ENCODE peak calls at places on chromosomes 3 and 15, in eight cellular contexts. X is aorta; O is HAP-1; N is foreskin fibroblast; S is fibroblast of pulmonary artery; U is H7; I is CD8-positive, alpha-beta memory T cell; Q is right lobe of liver. C is an unnamed sample.

GRCh38 chr3:72238341-72238740 is 453.4 kb upstream of the PROK2 start:
- DNase-seq in X (no peak), O (no peak), N (peak), S (no peak), U (no peak), I (no peak), Q (no peak), C (no peak)

GRCh38 chr15:79311901-79312553 is 1.1 kb downstream of the TMED3 start:
- DNase-seq in X (no peak), O (peak), N (no peak), S (no peak), U (no peak), I (no peak), Q (no peak), C (no peak)

GRCh38 chr3:15345608-15346137 is 13.3 kb upstream of the SH3BP5 start:
- DNase-seq in X (no peak), O (no peak), N (no peak), S (no peak), U (no peak), I (no peak), Q (no peak), C (no peak)

GRCh38 chr3:21484323-21485154 is 266.5 kb downstream of the ZNF385D start:
- DNase-seq in X (peak), O (peak), N (peak), S (peak), U (peak), I (no peak), Q (peak), C (peak)

GRCh38 chr3:141686477-141687280 is 51.4 kb upstream of the RNF7 start:
- DNase-seq in X (peak), O (no peak), N (peak), S (peak), U (no peak), I (peak), Q (peak), C (peak)

GRCh38 chr3:109369510-109369909 is 32.2 kb upstream of the DPPA4 start:
- DNase-seq in X (no peak), O (peak), N (no peak), S (peak), U (peak), I (no peak), Q (peak), C (no peak)

GRCh38 chr15:72858205-72858604 is 74.6 kb upstream of the ADPGK start:
- DNase-seq in X (no peak), O (no peak), N (no peak), S (no peak), U (no peak), I (no peak), Q (no peak), C (no peak)

GRCh38 chr15:55588070-55588817 is at the start of gene PYGO1:
- DNase-seq in X (peak), O (peak), N (peak), S (peak), U (peak), I (peak), Q (no peak), C (peak)

GRCh38 chr15:73873889-73874511 is 636 bp downstream of the TBC1D21 start:
- DNase-seq in X (no peak), O (peak), N (peak), S (peak), U (no peak), I (peak), Q (peak), C (peak)

GRCh38 chr3:143000525-143000924 is 845 bp upstream of the U2SURP start:
- DNase-seq in X (no peak), O (no peak), N (peak), S (peak), U (no peak), I (no peak), Q (no peak), C (peak)

GRCh38 chr3:129593595-129594339 is 12.7 kb downstream of the PLXND1 start:
- DNase-seq in X (peak), O (no peak), N (peak), S (no peak), U (peak), I (peak), Q (no peak), C (no peak)

GRCh38 chr3:17505856-17506255 is 236.6 kb downstream of the TBC1D5 start:
- DNase-seq in X (no peak), O (no peak), N (peak), S (peak), U (no peak), I (no peak), Q (no peak), C (no peak)

GRCh38 chr3:148332509-148332908 is 365.2 kb upstream of the AGTR1 start:
- DNase-seq in X (no peak), O (no peak), N (no peak), S (no peak), U (no peak), I (no peak), Q (no peak), C (no peak)

GRCh38 chr3:11845661-11846060 is 1.0 kb downstream of the TAMM41 start:
- DNase-seq in X (no peak), O (no peak), N (no peak), S (no peak), U (no peak), I (no peak), Q (no peak), C (peak)

GRCh38 chr3:128800241-128801187 is 74.5 kb downstream of the RAB7A start:
- DNase-seq in X (no peak), O (no peak), N (no peak), S (no peak), U (no peak), I (no peak), Q (no peak), C (no peak)

GRCh38 chr3:13234155-13234505 is 160.9 kb upstream of the IQSEC1 start:
- DNase-seq in X (no peak), O (no peak), N (no peak), S (no peak), U (peak), I (peak), Q (no peak), C (no peak)

GRCh38 chr3:104629038-104629437 is 737.7 kb upstream of the ALCAM start:
- DNase-seq in X (no peak), O (no peak), N (peak), S (peak), U (no peak), I (no peak), Q (no peak), C (no peak)

GRCh38 chr3:111324645-111325044 is 217.4 kb upstream of the CD96 start:
- DNase-seq in X (no peak), O (no peak), N (no peak), S (no peak), U (no peak), I (no peak), Q (no peak), C (no peak)

GRCh38 chr15:63190993-63191392 is 1.6 kb downstream of the RAB8B start:
- DNase-seq in X (no peak), O (no peak), N (no peak), S (no peak), U (no peak), I (no peak), Q (no peak), C (no peak)
- H3K4me3 ChIP-seq in X (peak), O (no peak), N (peak), S (peak), U (no peak), I (peak), Q (no peak), C (peak)

DNA sequence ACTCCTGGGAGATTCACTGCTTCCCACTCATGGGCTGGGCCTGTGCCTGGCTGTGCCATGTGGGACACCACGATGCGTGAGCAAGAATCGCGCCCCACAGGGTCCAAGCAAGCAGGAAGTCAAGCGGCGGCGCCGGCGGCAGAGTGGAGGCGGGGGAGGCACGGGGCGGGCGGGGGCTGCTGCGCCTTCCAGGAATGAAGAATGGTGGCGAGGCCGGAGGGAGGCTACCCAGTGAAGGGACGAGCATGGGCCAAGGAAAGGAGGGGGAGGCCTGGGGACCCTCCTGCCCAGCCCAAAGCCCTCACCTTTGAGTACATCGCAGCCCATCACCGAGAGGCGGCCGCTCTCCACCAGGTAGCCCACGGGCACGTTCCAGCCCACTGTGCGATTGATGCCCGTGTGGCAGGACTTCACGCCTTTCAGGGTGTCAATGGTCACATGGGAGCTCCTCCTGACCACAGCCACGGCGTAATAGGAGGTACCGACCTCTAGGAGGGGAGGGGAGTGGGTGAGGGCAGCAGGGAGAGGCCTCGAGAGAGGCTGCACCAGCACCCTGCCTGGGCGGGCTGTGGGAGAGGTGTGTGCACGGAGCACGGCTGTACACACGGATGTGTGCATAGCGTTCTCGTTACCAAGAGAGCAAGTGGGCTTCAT is 5.5 kb downstream of the MELTF start:
- DNase-seq in X (no peak), O (no peak), N (no peak), S (no peak), U (peak), I (no peak), Q (no peak), C (no peak)
- H3K4me3 ChIP-seq in X (no peak), O (no peak), N (no peak), S (no peak), U (no peak), I (no peak), Q (no peak), C (no peak)

GRCh38 chr15:66294157-66294931 is 976 bp downstream of the DIS3L start:
- DNase-seq in X (no peak), O (peak), N (peak), S (peak), U (no peak), I (no peak), Q (no peak), C (peak)

GRCh38 chr15:66292261-66293084 is 895 bp upstream of the DIS3L start:
- DNase-seq in X (no peak), O (peak), N (no peak), S (no peak), U (no peak), I (no peak), Q (no peak), C (no peak)

GRCh38 chr15:66293085-66293418 is 316 bp upstream of the DIS3L start:
- DNase-seq in X (no peak), O (no peak), N (no peak), S (no peak), U (no peak), I (no peak), Q (no peak), C (no peak)

GRCh38 chr15:66293419-66294156 is at the start of gene DIS3L:
- DNase-seq in X (peak), O (peak), N (peak), S (peak), U (peak), I (peak), Q (peak), C (peak)

GRCh38 chr15:66294932-66295235 is 1.5 kb downstream of the DIS3L start:
- DNase-seq in X (no peak), O (peak), N (peak), S (peak), U (peak), I (no peak), Q (no peak), C (no peak)
- H3K4me3 ChIP-seq in X (no peak), O (peak), N (peak), S (peak), U (no peak), I (peak), Q (no peak), C (no peak)

GRCh38 chr15:31459011-31459748 is 132.5 kb downstream of the KLF13 start:
- DNase-seq in X (no peak), O (no peak), N (no peak), S (no peak), U (no peak), I (no peak), Q (no peak), C (no peak)
- H3K4me3 ChIP-seq in X (no peak), O (no peak), N (no peak), S (no peak), U (no peak), I (no peak), Q (no peak), C (no peak)

DNA sequence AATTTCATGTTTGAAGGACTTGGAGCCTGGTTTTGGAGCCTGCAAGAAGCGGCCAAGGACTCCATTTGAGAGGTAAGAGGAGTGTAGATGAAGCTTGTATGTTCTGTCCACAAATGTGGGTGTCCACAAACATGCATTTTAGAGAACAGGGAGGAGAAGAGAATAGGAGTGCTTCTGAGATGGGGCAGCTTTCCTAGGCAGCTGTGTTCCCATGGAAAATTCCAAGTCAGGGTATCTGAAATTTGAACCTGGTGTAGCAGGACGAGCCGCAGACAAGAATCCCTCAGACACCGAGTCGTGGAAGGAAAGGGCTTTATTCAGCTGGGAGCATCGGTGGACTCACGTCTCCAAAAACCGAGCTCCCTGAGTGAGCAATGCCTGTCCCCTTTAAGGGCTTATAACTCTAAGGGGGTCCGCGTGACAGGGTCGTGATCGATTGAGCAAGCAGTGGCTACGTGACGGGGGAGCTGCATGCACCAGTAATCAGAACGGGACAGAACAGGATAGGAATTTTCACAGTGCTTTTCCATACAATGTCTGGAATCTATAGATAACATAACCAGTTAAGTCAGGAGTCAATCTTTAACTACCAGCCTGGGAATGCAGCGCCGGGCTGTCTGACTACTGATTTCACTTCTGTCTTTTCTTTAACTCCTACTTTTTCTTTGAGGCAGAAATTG is 71.4 kb upstream of the WDR72 start:
- DNase-seq in X (no peak), O (no peak), N (no peak), S (no peak), U (no peak), I (no peak), Q (no peak), C (peak)
- H3K4me3 ChIP-seq in X (no peak), O (no peak), N (no peak), S (no peak), U (no peak), I (no peak), Q (no peak), C (no peak)